ENCODE peak calls at places on chromosomes 4 and X, in six cellular contexts. One of them, this sample, is unnamed.

GRCh38 chrX:72394518-72395163 is 88.9 kb upstream of the CITED1 start:
- ATAC-seq in CD4-positive, alpha-beta T cell: no peak
- ATAC-seq in heart left ventricle: no peak
- ATAC-seq in lower lobe of right lung: peak
- ATAC-seq in right lobe of liver: no peak
- ATAC-seq in K562: peak
- ATAC-seq in this sample: peak

GRCh38 chr4:12852338-12853307 is 631.5 kb downstream of the RAB28 start:
- ATAC-seq in heart left ventricle: no peak
- ATAC-seq in K562: peak
- ATAC-seq in lower lobe of right lung: no peak
- ATAC-seq in CD4-positive, alpha-beta T cell: no peak
- ATAC-seq in right lobe of liver: peak
- ATAC-seq in this sample: peak

GRCh38 chrX:154373340-154374306 is 811 bp downstream of the FLNA start:
- ATAC-seq in lower lobe of right lung: no peak
- ATAC-seq in K562: no peak
- ATAC-seq in CD4-positive, alpha-beta T cell: no peak
- ATAC-seq in right lobe of liver: peak
- ATAC-seq in heart left ventricle: no peak
- ATAC-seq in this sample: no peak

GRCh38 chr4:87521757-87522374 is 7.3 kb downstream of the SPARCL1 start:
- ATAC-seq in K562: peak
- ATAC-seq in lower lobe of right lung: no peak
- ATAC-seq in CD4-positive, alpha-beta T cell: no peak
- ATAC-seq in heart left ventricle: peak
- ATAC-seq in right lobe of liver: no peak
- ATAC-seq in this sample: peak

GRCh38 chr4:186676531-186677158 is 47.0 kb downstream of the FAT1 start:
- ATAC-seq in K562: no peak
- ATAC-seq in right lobe of liver: no peak
- ATAC-seq in heart left ventricle: peak
- ATAC-seq in lower lobe of right lung: peak
- ATAC-seq in CD4-positive, alpha-beta T cell: no peak
- ATAC-seq in this sample: peak

GRCh38 chrX:134537179-134537945 is 77.4 kb downstream of the HPRT1 start:
- ATAC-seq in lower lobe of right lung: no peak
- ATAC-seq in K562: peak
- ATAC-seq in CD4-positive, alpha-beta T cell: no peak
- ATAC-seq in right lobe of liver: peak
- ATAC-seq in heart left ventricle: peak
- ATAC-seq in this sample: no peak

GRCh38 chr4:8329859-8330761 is 60.6 kb downstream of the HTRA3 start:
- ATAC-seq in lower lobe of right lung: no peak
- ATAC-seq in heart left ventricle: no peak
- ATAC-seq in CD4-positive, alpha-beta T cell: no peak
- ATAC-seq in right lobe of liver: no peak
- ATAC-seq in K562: no peak
- ATAC-seq in this sample: peak

GRCh38 chrX:121558886-121559285 is 511.5 kb downstream of the GLUD2 start:
- ATAC-seq in CD4-positive, alpha-beta T cell: no peak
- ATAC-seq in right lobe of liver: no peak
- ATAC-seq in K562: no peak
- ATAC-seq in lower lobe of right lung: no peak
- ATAC-seq in heart left ventricle: no peak
- ATAC-seq in this sample: no peak

GRCh38 chr4:150080335-150080734 is 2.1 kb downstream of the DCLK2 start:
- ATAC-seq in right lobe of liver: no peak
- ATAC-seq in lower lobe of right lung: no peak
- ATAC-seq in K562: no peak
- ATAC-seq in heart left ventricle: no peak
- ATAC-seq in CD4-positive, alpha-beta T cell: no peak
- ATAC-seq in this sample: no peak

GRCh38 chrX:129629837-129630236 is 24.9 kb downstream of the APLN start:
- ATAC-seq in right lobe of liver: no peak
- ATAC-seq in CD4-positive, alpha-beta T cell: no peak
- ATAC-seq in lower lobe of right lung: no peak
- ATAC-seq in heart left ventricle: peak
- ATAC-seq in K562: no peak
- ATAC-seq in this sample: peak

GRCh38 chr4:187179086-187180070 is 455.7 kb upstream of the FAT1 start:
- ATAC-seq in CD4-positive, alpha-beta T cell: no peak
- ATAC-seq in right lobe of liver: no peak
- ATAC-seq in heart left ventricle: no peak
- ATAC-seq in lower lobe of right lung: no peak
- ATAC-seq in K562: no peak
- ATAC-seq in this sample: no peak

GRCh38 chrX:46226422-46226821 is 318.8 kb downstream of the ZNF674 start:
- ATAC-seq in CD4-positive, alpha-beta T cell: no peak
- ATAC-seq in lower lobe of right lung: no peak
- ATAC-seq in K562: no peak
- ATAC-seq in right lobe of liver: peak
- ATAC-seq in heart left ventricle: no peak
- ATAC-seq in this sample: no peak

GRCh38 chrX:138775501-138775900 is 64.0 kb upstream of the FGF13 start:
- ATAC-seq in heart left ventricle: no peak
- ATAC-seq in K562: peak
- ATAC-seq in CD4-positive, alpha-beta T cell: no peak
- ATAC-seq in lower lobe of right lung: no peak
- ATAC-seq in right lobe of liver: peak
- ATAC-seq in this sample: no peak

GRCh38 chrX:129781134-129782014 is 1.6 kb downstream of the SASH3 start:
- ATAC-seq in heart left ventricle: no peak
- ATAC-seq in CD4-positive, alpha-beta T cell: peak
- ATAC-seq in right lobe of liver: peak
- ATAC-seq in lower lobe of right lung: peak
- ATAC-seq in K562: no peak
- ATAC-seq in this sample: no peak

GRCh38 chr4:78809928-78810835 is 34.0 kb downstream of the BMP2K start:
- ATAC-seq in CD4-positive, alpha-beta T cell: no peak
- ATAC-seq in right lobe of liver: no peak
- ATAC-seq in lower lobe of right lung: no peak
- ATAC-seq in K562: peak
- ATAC-seq in heart left ventricle: no peak
- ATAC-seq in this sample: no peak

GRCh38 chr4:38837849-38838248 is 18.8 kb downstream of the TLR6 start:
- ATAC-seq in right lobe of liver: no peak
- ATAC-seq in lower lobe of right lung: no peak
- ATAC-seq in CD4-positive, alpha-beta T cell: peak
- ATAC-seq in heart left ventricle: no peak
- ATAC-seq in K562: no peak
- ATAC-seq in this sample: no peak

GRCh38 chrX:133150730-133151129 is 53.8 kb upstream of the USP26 start:
- ATAC-seq in K562: no peak
- ATAC-seq in lower lobe of right lung: no peak
- ATAC-seq in heart left ventricle: no peak
- ATAC-seq in right lobe of liver: no peak
- ATAC-seq in CD4-positive, alpha-beta T cell: no peak
- ATAC-seq in this sample: no peak

GRCh38 chr4:154836030-154836429 is 55.0 kb downstream of the RBM46 start:
- ATAC-seq in right lobe of liver: no peak
- ATAC-seq in CD4-positive, alpha-beta T cell: no peak
- ATAC-seq in lower lobe of right lung: no peak
- ATAC-seq in K562: no peak
- ATAC-seq in heart left ventricle: no peak
- ATAC-seq in this sample: no peak

GRCh38 chr4:84639143-84639542 is 56.2 kb downstream of the CDS1 start:
- ATAC-seq in heart left ventricle: no peak
- ATAC-seq in K562: no peak
- ATAC-seq in CD4-positive, alpha-beta T cell: no peak
- ATAC-seq in right lobe of liver: no peak
- ATAC-seq in lower lobe of right lung: no peak
- ATAC-seq in this sample: no peak

GRCh38 chr4:114399085-114399484 is 199.5 kb upstream of the UGT8 start:
- ATAC-seq in K562: no peak
- ATAC-seq in lower lobe of right lung: no peak
- ATAC-seq in CD4-positive, alpha-beta T cell: no peak
- ATAC-seq in right lobe of liver: no peak
- ATAC-seq in heart left ventricle: no peak
- ATAC-seq in this sample: no peak

GRCh38 chr4:10161840-10162239 is 45.2 kb upstream of the WDR1 start:
- ATAC-seq in heart left ventricle: no peak
- ATAC-seq in lower lobe of right lung: no peak
- ATAC-seq in right lobe of liver: no peak
- ATAC-seq in K562: no peak
- ATAC-seq in CD4-positive, alpha-beta T cell: peak
- ATAC-seq in this sample: no peak

GRCh38 chr4:6265546-6265945 is 4.1 kb upstream of the WFS1 start:
- ATAC-seq in right lobe of liver: no peak
- ATAC-seq in lower lobe of right lung: no peak
- ATAC-seq in heart left ventricle: no peak
- ATAC-seq in CD4-positive, alpha-beta T cell: no peak
- ATAC-seq in K562: no peak
- ATAC-seq in this sample: no peak

GRCh38 chr4:94533405-94534223 is 81.9 kb downstream of the PDLIM5 start:
- ATAC-seq in lower lobe of right lung: no peak
- ATAC-seq in K562: peak
- ATAC-seq in right lobe of liver: peak
- ATAC-seq in CD4-positive, alpha-beta T cell: no peak
- ATAC-seq in heart left ventricle: no peak
- ATAC-seq in this sample: no peak

GRCh38 chr4:147052361-147052760 is 106.7 kb upstream of the TTC29 start:
- ATAC-seq in heart left ventricle: no peak
- ATAC-seq in CD4-positive, alpha-beta T cell: no peak
- ATAC-seq in right lobe of liver: no peak
- ATAC-seq in K562: no peak
- ATAC-seq in lower lobe of right lung: no peak
- ATAC-seq in this sample: no peak

DNA sequence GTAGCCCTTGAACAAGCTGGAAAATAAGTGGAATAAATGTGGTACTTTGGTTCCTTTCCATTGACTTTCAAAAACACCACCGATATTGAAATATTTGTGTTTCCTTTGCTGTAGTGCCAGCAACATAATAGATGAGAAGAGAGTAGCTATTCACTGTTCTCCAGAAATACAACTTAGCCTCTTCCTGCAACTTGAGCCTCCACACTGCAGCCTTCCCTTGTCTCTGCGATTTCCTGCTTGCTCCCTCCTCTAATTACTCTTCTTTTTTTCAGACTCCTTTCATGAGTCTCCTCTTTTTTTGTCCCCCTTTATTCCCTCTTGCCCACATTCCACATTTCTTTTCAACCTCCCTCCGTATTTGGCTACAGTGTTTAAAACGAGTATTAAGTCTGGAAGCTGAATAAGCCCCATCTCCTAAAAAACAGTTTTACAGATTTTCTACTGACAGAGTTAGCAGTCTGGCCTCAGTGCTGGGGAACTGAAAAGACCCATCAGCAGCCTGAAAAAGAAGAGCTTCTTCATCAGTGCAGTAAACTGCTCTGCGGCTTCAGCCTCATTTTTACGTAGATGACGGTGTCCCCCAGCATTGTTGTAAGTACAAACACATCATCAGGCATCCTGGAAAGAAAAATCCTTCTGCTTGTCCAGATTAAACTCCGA is 141.4 kb downstream of the TENM3 start:
- ATAC-seq in right lobe of liver: no peak
- ATAC-seq in heart left ventricle: no peak
- ATAC-seq in lower lobe of right lung: no peak
- ATAC-seq in K562: no peak
- ATAC-seq in CD4-positive, alpha-beta T cell: no peak
- ATAC-seq in this sample: no peak
- H3K27ac ChIP-seq in right lobe of liver: no peak
- H3K27ac ChIP-seq in heart left ventricle: no peak
- H3K27ac ChIP-seq in lower lobe of right lung: no peak
- H3K27ac ChIP-seq in K562: no peak
- H3K27ac ChIP-seq in CD4-positive, alpha-beta T cell: no peak
- H3K27ac ChIP-seq in this sample: no peak

GRCh38 chrX:16662402-16662801 is 12.4 kb downstream of the S100G start:
- ATAC-seq in lower lobe of right lung: no peak
- ATAC-seq in K562: no peak
- ATAC-seq in right lobe of liver: no peak
- ATAC-seq in CD4-positive, alpha-beta T cell: no peak
- ATAC-seq in heart left ventricle: no peak
- ATAC-seq in this sample: no peak

GRCh38 chrX:16666541-16666940 is 16.6 kb downstream of the S100G start:
- ATAC-seq in CD4-positive, alpha-beta T cell: no peak
- ATAC-seq in heart left ventricle: no peak
- ATAC-seq in right lobe of liver: no peak
- ATAC-seq in lower lobe of right lung: no peak
- ATAC-seq in K562: no peak
- ATAC-seq in this sample: no peak

GRCh38 chrX:16665089-16665488 is 15.1 kb downstream of the S100G start:
- ATAC-seq in right lobe of liver: no peak
- ATAC-seq in CD4-positive, alpha-beta T cell: no peak
- ATAC-seq in heart left ventricle: no peak
- ATAC-seq in K562: no peak
- ATAC-seq in lower lobe of right lung: no peak
- ATAC-seq in this sample: no peak

GRCh38 chrX:16664059-16664458 is 14.1 kb downstream of the S100G start:
- ATAC-seq in heart left ventricle: no peak
- ATAC-seq in right lobe of liver: no peak
- ATAC-seq in CD4-positive, alpha-beta T cell: no peak
- ATAC-seq in K562: no peak
- ATAC-seq in lower lobe of right lung: no peak
- ATAC-seq in this sample: no peak

GRCh38 chrX:16664626-16665025 is 14.7 kb downstream of the S100G start:
- ATAC-seq in CD4-positive, alpha-beta T cell: no peak
- ATAC-seq in right lobe of liver: no peak
- ATAC-seq in K562: no peak
- ATAC-seq in lower lobe of right lung: no peak
- ATAC-seq in heart left ventricle: no peak
- ATAC-seq in this sample: no peak
- TF ChIP-seq CTCF in CD4-positive, alpha-beta T cell: no peak
- TF ChIP-seq CTCF in right lobe of liver: no peak
- TF ChIP-seq CTCF in K562: no peak
- TF ChIP-seq CTCF in lower lobe of right lung: no peak
- TF ChIP-seq CTCF in heart left ventricle: no peak
- TF ChIP-seq CTCF in this sample: no peak

GRCh38 chrX:13285693-13286092 is 34.2 kb downstream of the ATXN3L start:
- ATAC-seq in lower lobe of right lung: no peak
- ATAC-seq in right lobe of liver: no peak
- ATAC-seq in K562: no peak
- ATAC-seq in heart left ventricle: no peak
- ATAC-seq in CD4-positive, alpha-beta T cell: no peak
- ATAC-seq in this sample: no peak
- H3K27ac ChIP-seq in lower lobe of right lung: no peak
- H3K27ac ChIP-seq in right lobe of liver: no peak
- H3K27ac ChIP-seq in K562: no peak
- H3K27ac ChIP-seq in heart left ventricle: no peak
- H3K27ac ChIP-seq in CD4-positive, alpha-beta T cell: no peak
- H3K27ac ChIP-seq in this sample: no peak

GRCh38 chr4:5014007-5014682 is 5.1 kb downstream of the CYTL1 start:
- ATAC-seq in K562: peak
- ATAC-seq in lower lobe of right lung: no peak
- ATAC-seq in heart left ventricle: no peak
- ATAC-seq in right lobe of liver: no peak
- ATAC-seq in CD4-positive, alpha-beta T cell: no peak
- ATAC-seq in this sample: no peak

GRCh38 chr4:5012477-5012876 is 6.8 kb downstream of the CYTL1 start:
- ATAC-seq in right lobe of liver: no peak
- ATAC-seq in lower lobe of right lung: no peak
- ATAC-seq in CD4-positive, alpha-beta T cell: no peak
- ATAC-seq in K562: no peak
- ATAC-seq in heart left ventricle: no peak
- ATAC-seq in this sample: no peak

GRCh38 chr4:5010984-5011383 is 8.3 kb downstream of the CYTL1 start:
- ATAC-seq in right lobe of liver: no peak
- ATAC-seq in CD4-positive, alpha-beta T cell: no peak
- ATAC-seq in K562: no peak
- ATAC-seq in heart left ventricle: no peak
- ATAC-seq in lower lobe of right lung: no peak
- ATAC-seq in this sample: no peak

GRCh38 chr4:5004496-5004895 is 14.8 kb downstream of the CYTL1 start:
- ATAC-seq in CD4-positive, alpha-beta T cell: no peak
- ATAC-seq in heart left ventricle: no peak
- ATAC-seq in lower lobe of right lung: no peak
- ATAC-seq in right lobe of liver: no peak
- ATAC-seq in K562: no peak
- ATAC-seq in this sample: no peak

GRCh38 chr4:5009796-5010195 is 9.5 kb downstream of the CYTL1 start:
- ATAC-seq in K562: no peak
- ATAC-seq in right lobe of liver: no peak
- ATAC-seq in lower lobe of right lung: no peak
- ATAC-seq in CD4-positive, alpha-beta T cell: no peak
- ATAC-seq in heart left ventricle: no peak
- ATAC-seq in this sample: no peak
- TF ChIP-seq CTCF in K562: no peak
- TF ChIP-seq CTCF in right lobe of liver: no peak
- TF ChIP-seq CTCF in lower lobe of right lung: no peak
- TF ChIP-seq CTCF in CD4-positive, alpha-beta T cell: no peak
- TF ChIP-seq CTCF in heart left ventricle: no peak
- TF ChIP-seq CTCF in this sample: no peak